ENCODE peak calls at places on chromosomes 5 and 9, in ten cellular contexts. D, V, L, E, M, W, X, J, S and I are unnamed samples.

GRCh38 chr5:58294598-58295298 is 165.1 kb downstream of the PLK2 start:
- DNase-seq in L (no peak), M (peak; percentile 61), D (no peak), X (peak; percentile 35), V (no peak), J (no peak), S (no peak), E (peak; percentile 8), W (no peak), I (no peak)

GRCh38 chr9:124934290-124934689 is 6.6 kb downstream of the GOLGA1 start:
- DNase-seq in M (peak; percentile 73), V (peak; percentile 10), E (peak; percentile 21), X (no peak), J (no peak), L (no peak), D (no peak), W (no peak), S (no peak), I (no peak)

GRCh38 chr9:73151653-73152382 is at the start of gene ANXA1:
- DNase-seq in S (no peak), L (peak; percentile 94), J (no peak), W (peak; percentile 41), X (no peak), V (peak; percentile 40), M (peak; percentile 83), D (no peak), E (no peak), I (no peak)

GRCh38 chr5:139914218-139914807 is 118.7 kb downstream of the PSD2 start:
- DNase-seq in V (no peak), J (no peak), M (no peak), E (no peak), S (peak; percentile 19), D (no peak), W (no peak), L (no peak), X (no peak), I (no peak)

GRCh38 chr5:157867736-157868135 is 8.8 kb upstream of the CLINT1 start:
- DNase-seq in E (no peak), X (no peak), V (no peak), D (no peak), J (no peak), W (no peak), S (no peak), L (no peak), M (no peak), I (no peak)

GRCh38 chr9:4086119-4087088 is 213.5 kb downstream of the GLIS3 start:
- DNase-seq in E (no peak), S (no peak), V (no peak), M (peak; percentile 43), L (peak; percentile 26), D (no peak), J (no peak), X (no peak), W (no peak), I (no peak)

GRCh38 chr5:140806834-140807775 is at the start of gene PCDHA4:
- DNase-seq in L (peak; percentile 74), D (peak; percentile 48), J (peak; percentile 63), E (no peak), S (peak; percentile 50), V (no peak), X (no peak), M (no peak), W (peak; percentile 17), I (no peak)

GRCh38 chr5:158682631-158683030 is 417.1 kb downstream of the EBF1 start:
- DNase-seq in J (no peak), S (no peak), W (no peak), L (no peak), V (no peak), D (no peak), E (no peak), X (no peak), M (no peak), I (no peak)

DNA sequence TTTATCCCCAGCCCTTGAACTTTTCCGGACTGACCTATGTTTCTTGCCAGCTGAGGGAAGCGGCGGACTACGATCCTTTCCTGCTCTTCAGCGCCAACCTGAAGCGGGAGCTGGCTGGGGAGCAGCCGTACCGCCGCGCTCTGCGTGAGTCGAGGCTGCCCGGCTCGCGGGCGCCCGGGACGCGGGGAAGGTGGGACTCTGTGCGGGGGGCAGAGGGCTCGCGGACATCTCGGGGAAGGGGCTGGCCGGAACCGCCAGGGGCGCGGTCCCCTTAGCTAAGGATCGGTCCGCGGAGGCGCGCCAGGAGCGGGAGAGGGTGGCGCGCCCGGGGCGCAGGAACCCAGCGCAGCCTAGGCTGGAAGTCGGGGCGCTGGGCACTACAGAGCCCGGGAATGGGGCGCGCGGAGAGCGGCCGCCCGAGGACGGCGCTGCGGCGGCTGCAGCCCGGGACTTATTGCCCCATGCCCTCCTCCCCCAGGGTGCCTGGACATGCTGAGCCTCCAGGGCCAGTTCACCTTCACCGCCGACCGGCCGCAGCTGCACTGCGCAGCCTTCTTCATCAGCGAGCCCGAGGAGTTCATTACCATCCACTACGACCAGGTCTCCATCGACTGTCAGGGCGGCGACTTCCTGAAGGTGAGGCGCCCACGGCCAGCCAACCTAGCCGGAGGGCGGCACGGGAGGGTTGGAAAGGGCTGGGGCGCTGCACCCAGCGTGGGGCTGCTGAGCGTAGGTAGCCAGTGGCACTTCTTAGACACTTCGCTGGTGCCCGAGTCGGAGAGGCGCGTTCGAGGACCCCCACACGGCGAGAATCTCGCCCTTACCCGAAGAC is 922 bp downstream of the CRHBP start:
- DNase-seq in M (no peak), S (no peak), J (peak; percentile 37), L (peak; percentile 11), V (no peak), D (peak; percentile 50), X (no peak), E (no peak), W (no peak), I (no peak)
- H3K4me3 ChIP-seq in M (no peak overlapping the region), S (no peak overlapping the region), J (peak overlapping the region; percentile 76), L (peak overlapping the region; percentile 39), V (no peak overlapping the region), D (peak overlapping the region; percentile 44), X (peak overlapping the region; percentile 48), E (no peak overlapping the region), W (no peak overlapping the region), I (no peak overlapping the region)

GRCh38 chr5:78644741-78645300 is 3.8 kb downstream of the LHFPL2 start:
- DNase-seq in V (no peak), X (no peak), L (no peak), E (no peak), D (no peak), M (peak; percentile 53), J (no peak), S (no peak), W (no peak), I (no peak)
- H3K27ac ChIP-seq in V (no peak overlapping the region), X (no peak overlapping the region), L (peak overlapping the region; percentile 34), E (peak overlapping the region; percentile 28), D (no peak overlapping the region), M (peak overlapping the region; percentile 51), J (no peak overlapping the region), S (no peak overlapping the region), W (no peak overlapping the region), I (no peak overlapping the region)

GRCh38 chr5:42715791-42716190 is 40.8 kb upstream of the CCDC152 start:
- DNase-seq in L (no peak), D (no peak), W (no peak), S (no peak), E (no peak), J (no peak), M (no peak), V (no peak), X (no peak), I (no peak)

GRCh38 chr5:42720242-42720641 is 36.4 kb upstream of the CCDC152 start:
- DNase-seq in D (no peak), W (no peak), S (no peak), M (no peak), E (no peak), L (no peak), V (no peak), J (no peak), X (no peak), I (no peak)

GRCh38 chr5:42719034-42719433 is 37.6 kb upstream of the CCDC152 start:
- DNase-seq in L (no peak), M (no peak), J (no peak), E (no peak), D (no peak), S (no peak), X (no peak), W (no peak), V (no peak), I (no peak)

GRCh38 chr5:42721484-42721883 is 35.1 kb upstream of the CCDC152 start:
- DNase-seq in L (no peak), E (no peak), D (no peak), S (no peak), M (no peak), W (no peak), J (no peak), V (no peak), X (no peak), I (no peak)

GRCh38 chr5:42718591-42718990 is 38.0 kb upstream of the CCDC152 start:
- DNase-seq in X (no peak), L (no peak), D (no peak), E (peak; percentile 32), S (no peak), M (no peak), W (no peak), V (no peak), J (no peak), I (no peak)
- H3K4me3 ChIP-seq in X (no peak overlapping the region), L (no peak overlapping the region), D (no peak overlapping the region), E (no peak overlapping the region), S (no peak overlapping the region), M (no peak overlapping the region), W (no peak overlapping the region), V (no peak overlapping the region), J (no peak overlapping the region), I (no peak overlapping the region)

GRCh38 chr5:176401281-176402205 is 13.0 kb downstream of the HIGD2A start:
- DNase-seq in J (no peak), L (no peak), V (no peak), X (no peak), W (no peak), D (no peak), S (no peak), E (no peak), M (no peak), I (no peak)

GRCh38 chr5:176402684-176403083 is 13.7 kb downstream of the CLTB start:
- DNase-seq in V (peak; percentile 96), W (no peak), J (no peak), M (no peak), D (no peak), L (no peak), X (no peak), S (no peak), E (no peak), I (no peak)

GRCh38 chr5:176397736-176398420 is 9.3 kb downstream of the HIGD2A start:
- DNase-seq in D (no peak), J (no peak), W (no peak), E (no peak), X (no peak), V (no peak), L (no peak), S (no peak), M (no peak), I (no peak)

GRCh38 chr5:176396330-176396729 is 7.8 kb downstream of the HIGD2A start:
- DNase-seq in D (no peak), X (no peak), S (no peak), W (peak; percentile 59), V (no peak), E (no peak), M (peak; percentile 31), J (no peak), L (no peak), I (no peak)

DNA sequence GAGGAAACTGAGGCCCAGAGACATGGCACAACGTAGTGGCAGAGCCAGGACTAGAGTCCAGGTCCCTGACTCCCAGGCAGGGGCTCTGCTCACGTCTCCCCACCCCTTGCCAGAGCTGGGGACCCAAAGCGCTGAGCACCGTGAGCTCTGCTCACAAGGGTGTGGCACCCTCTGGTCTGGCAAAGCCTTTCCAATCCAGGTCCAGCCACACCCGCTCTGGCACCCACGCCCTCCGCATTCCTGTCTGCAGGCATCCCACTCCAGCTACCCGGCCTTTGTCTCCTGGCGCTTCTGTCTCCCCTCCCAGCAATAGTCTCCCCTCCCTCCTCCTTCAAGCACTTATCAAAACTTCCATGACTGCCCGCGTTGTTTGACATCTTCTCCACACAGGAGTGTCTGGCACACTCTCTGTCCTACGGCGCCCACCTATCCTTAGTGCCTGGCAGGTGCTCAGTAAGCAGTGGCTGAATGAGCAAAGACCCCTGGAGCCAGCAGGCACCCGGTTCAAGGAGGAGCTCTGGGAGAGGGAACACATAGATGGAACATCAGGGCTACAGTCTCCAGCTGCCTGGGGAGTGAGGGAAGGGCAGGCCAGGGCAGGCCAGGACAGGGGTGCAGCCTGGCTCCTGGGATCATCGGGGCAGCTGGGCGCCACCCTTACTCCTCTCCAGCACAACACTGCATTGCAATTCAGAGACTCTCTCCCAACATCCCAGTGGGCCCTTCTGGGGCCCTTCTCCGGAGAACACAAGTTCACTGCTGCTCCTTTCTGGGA is 12.0 kb downstream of the HIGD2A start:
- DNase-seq in W (no peak), M (no peak), X (no peak), D (no peak), V (peak; percentile 96), E (no peak), L (peak; percentile 37), S (no peak), J (no peak), I (no peak)
- H3K27ac ChIP-seq in W (no peak overlapping the region), M (no peak overlapping the region), X (no peak overlapping the region), D (no peak overlapping the region), V (peak overlapping the region; percentile 83), E (no peak overlapping the region), L (no peak overlapping the region), S (no peak overlapping the region), J (no peak overlapping the region), I (no peak overlapping the region)